ENCODE peak calls at places on chromosome 19, in four cellular contexts. A is mesendoderm; O is activated naive CD4-positive, alpha-beta T cell; I is memory B cell. T is an unnamed sample.

GRCh38 chr19:6091771-6092291 is 18.5 kb downstream of the RFX2 start:
- DNase-seq in A (no peak), O (no peak), I (no peak), T (no peak)

GRCh38 chr19:8085606-8086464 is 33.3 kb downstream of the CCL25 start:
- DNase-seq in A (peak), O (no peak), I (no peak), T (no peak)

GRCh38 chr19:35555301-35556005 is 8.0 kb downstream of the ATP4A start:
- DNase-seq in A (peak), O (no peak), I (no peak), T (no peak)

GRCh38 chr19:49056101-49056901 is 1.2 kb downstream of the CGB7 start:
- DNase-seq in A (peak), O (no peak), I (peak), T (peak)

GRCh38 chr19:55377356-55378131 is 918 bp downstream of the TMEM190 start:
- DNase-seq in A (no peak), O (no peak), I (no peak), T (no peak)

GRCh38 chr19:33047422-33047821 is 17.3 kb downstream of the RHPN2 start:
- DNase-seq in A (peak), O (no peak), I (no peak), T (no peak)

GRCh38 chr19:40517248-40517647 is 50.4 kb downstream of the SPTBN4 start:
- DNase-seq in A (no peak), O (no peak), I (no peak), T (no peak)

GRCh38 chr19:33891773-33892172 is 95.1 kb downstream of the KCTD15 start:
- DNase-seq in A (no peak), O (no peak), I (no peak), T (no peak)

GRCh38 chr19:10854350-10855089 is 6.3 kb downstream of the C19orf38 start:
- DNase-seq in A (no peak), O (no peak), I (no peak), T (no peak)

GRCh38 chr19:50646074-50646807 is 3.0 kb upstream of the C19orf81 start:
- DNase-seq in A (no peak), O (no peak), I (no peak), T (no peak)

GRCh38 chr19:46022431-46023310 is at the start of gene PGLYRP1:
- DNase-seq in A (no peak), O (no peak), I (no peak), T (no peak)

GRCh38 chr19:33665776-33666175 is 44.0 kb downstream of the CHST8 start:
- DNase-seq in A (no peak), O (no peak), I (no peak), T (no peak)

GRCh38 chr19:3275068-3275582 is 50.7 kb downstream of the CELF5 start:
- DNase-seq in A (peak), O (no peak), I (no peak), T (no peak)

GRCh38 chr19:35030257-35031071 is at the start of gene SCN1B:
- DNase-seq in A (peak), O (no peak), I (no peak), T (peak)

GRCh38 chr19:54179921-54180452 is 7.0 kb upstream of the TMC4 start:
- DNase-seq in A (peak), O (no peak), I (no peak), T (no peak)

GRCh38 chr19:55353356-55353802 is 1.1 kb downstream of the COX6B2 start:
- DNase-seq in A (no peak), O (no peak), I (no peak), T (no peak)

GRCh38 chr19:45076029-45076850 is at the start of gene ZNF296:
- DNase-seq in A (peak), O (peak), I (peak), T (peak)

GRCh38 chr19:30133803-30134202 is 191.8 kb downstream of the URI1 start:
- DNase-seq in A (no peak), O (no peak), I (no peak), T (no peak)

GRCh38 chr19:53357821-53358581 is 7.5 kb upstream of the ZNF525 start:
- DNase-seq in A (no peak), O (no peak), I (no peak), T (no peak)

GRCh38 chr19:4581381-4582111 is 22.1 kb upstream of the SEMA6B start:
- DNase-seq in A (no peak), O (no peak), I (no peak), T (no peak)

GRCh38 chr19:33291623-33292534 is 10.5 kb downstream of the CEBPA start:
- DNase-seq in A (no peak), O (no peak), I (no peak), T (no peak)

GRCh38 chr19:58330458-58330857 is 3.7 kb downstream of the ZSCAN22 start:
- DNase-seq in A (peak), O (no peak), I (no peak), T (no peak)

GRCh38 chr19:36775768-36776167 is 3.2 kb upstream of the ZNF850 start:
- DNase-seq in A (no peak), O (no peak), I (no peak), T (no peak)

GRCh38 chr19:50720181-50720920 is 749 bp upstream of the SHANK1 start:
- DNase-seq in A (no peak), O (no peak), I (no peak), T (no peak)

GRCh38 chr19:54893406-54893805 is 12.5 kb upstream of the NCR1 start:
- DNase-seq in A (peak), O (no peak), I (no peak), T (no peak)

GRCh38 chr19:9850235-9850959 is 15.3 kb downstream of the PIN1 start:
- DNase-seq in A (no peak), O (no peak), I (no peak), T (no peak)

GRCh38 chr19:11612816-11613511 is 15.7 kb downstream of the ZNF627 start:
- DNase-seq in A (peak), O (no peak), I (no peak), T (no peak)

GRCh38 chr19:54448037-54448773 is 794 bp upstream of the LENG8 start:
- DNase-seq in A (peak), O (no peak), I (no peak), T (no peak)

GRCh38 chr19:32318884-32319520 is 26.4 kb upstream of the ZNF507 start:
- DNase-seq in A (peak), O (no peak), I (no peak), T (no peak)

GRCh38 chr19:17081672-17082630 is 6.4 kb downstream of the MYO9B start:
- DNase-seq in A (peak), O (no peak), I (no peak), T (no peak)

GRCh38 chr19:14345364-14345763 is 35.9 kb upstream of the ADGRE5 start:
- DNase-seq in A (no peak), O (no peak), I (no peak), T (no peak)

GRCh38 chr19:17086811-17087210 is 11.2 kb downstream of the MYO9B start:
- DNase-seq in A (no peak), O (no peak), I (no peak), T (no peak)

GRCh38 chr19:43809762-43810696 is 7.8 kb upstream of the LYPD5 start:
- DNase-seq in A (peak), O (no peak), I (no peak), T (no peak)

T was measured in activated T-helper 1 cell treated with anti-CD3 and anti-CD28 coated beads, Interleukin-2, amount 50 U/mL, for 16 hours.